ENCODE peak calls at places on chromosomes 6 and 20, in ten cellular contexts. One of them, this sample, is unnamed.

GRCh38 chr6:13484138-13484708 is 3.2 kb downstream of the GFOD1 start:
- DNase-seq in OCI-LY7: no peak
- DNase-seq in tibial nerve: no peak
- DNase-seq in HL-60: no peak
- DNase-seq in upper lobe of right lung: no peak
- DNase-seq in GM12865: peak
- DNase-seq in esophagus squamous epithelium: no peak
- DNase-seq in heart left ventricle: no peak
- DNase-seq in IMR-90: no peak
- DNase-seq in HFF-Myc: no peak
- DNase-seq in this sample: no peak

GRCh38 chr20:40481743-40482458 is 207.1 kb downstream of the MAFB start:
- DNase-seq in OCI-LY7: no peak
- DNase-seq in tibial nerve: no peak
- DNase-seq in HL-60: no peak
- DNase-seq in upper lobe of right lung: no peak
- DNase-seq in GM12865: no peak
- DNase-seq in esophagus squamous epithelium: no peak
- DNase-seq in heart left ventricle: no peak
- DNase-seq in IMR-90: no peak
- DNase-seq in HFF-Myc: no peak
- DNase-seq in this sample: no peak

GRCh38 chr6:69489970-69490369 is 306.8 kb downstream of the LMBRD1 start:
- DNase-seq in OCI-LY7: no peak
- DNase-seq in tibial nerve: no peak
- DNase-seq in HL-60: no peak
- DNase-seq in upper lobe of right lung: no peak
- DNase-seq in GM12865: no peak
- DNase-seq in esophagus squamous epithelium: no peak
- DNase-seq in heart left ventricle: no peak
- DNase-seq in IMR-90: no peak
- DNase-seq in HFF-Myc: no peak
- DNase-seq in this sample: no peak

GRCh38 chr6:128112494-128112893 is 211.6 kb upstream of the THEMIS start:
- DNase-seq in OCI-LY7: no peak
- DNase-seq in tibial nerve: no peak
- DNase-seq in HL-60: no peak
- DNase-seq in upper lobe of right lung: no peak
- DNase-seq in GM12865: no peak
- DNase-seq in esophagus squamous epithelium: no peak
- DNase-seq in heart left ventricle: no peak
- DNase-seq in IMR-90: peak
- DNase-seq in HFF-Myc: no peak
- DNase-seq in this sample: no peak

GRCh38 chr6:18562726-18563125 is 175.6 kb downstream of the RNF144B start:
- DNase-seq in OCI-LY7: no peak
- DNase-seq in tibial nerve: no peak
- DNase-seq in HL-60: no peak
- DNase-seq in upper lobe of right lung: no peak
- DNase-seq in GM12865: no peak
- DNase-seq in esophagus squamous epithelium: no peak
- DNase-seq in heart left ventricle: no peak
- DNase-seq in IMR-90: no peak
- DNase-seq in HFF-Myc: no peak
- DNase-seq in this sample: no peak

GRCh38 chr20:15930324-15931305 is 642.6 kb downstream of the KIF16B start:
- DNase-seq in OCI-LY7: peak
- DNase-seq in tibial nerve: peak
- DNase-seq in HL-60: no peak
- DNase-seq in upper lobe of right lung: no peak
- DNase-seq in GM12865: peak
- DNase-seq in esophagus squamous epithelium: no peak
- DNase-seq in heart left ventricle: no peak
- DNase-seq in IMR-90: peak
- DNase-seq in HFF-Myc: no peak
- DNase-seq in this sample: no peak

GRCh38 chr6:34539181-34539580 is 16.9 kb downstream of the SPDEF start:
- DNase-seq in OCI-LY7: no peak
- DNase-seq in tibial nerve: no peak
- DNase-seq in HL-60: no peak
- DNase-seq in upper lobe of right lung: no peak
- DNase-seq in GM12865: no peak
- DNase-seq in esophagus squamous epithelium: no peak
- DNase-seq in heart left ventricle: no peak
- DNase-seq in IMR-90: no peak
- DNase-seq in HFF-Myc: no peak
- DNase-seq in this sample: no peak

GRCh38 chr6:140046030-140046632 is 671.7 kb upstream of the CITED2 start:
- DNase-seq in OCI-LY7: no peak
- DNase-seq in tibial nerve: no peak
- DNase-seq in HL-60: peak
- DNase-seq in upper lobe of right lung: no peak
- DNase-seq in GM12865: no peak
- DNase-seq in esophagus squamous epithelium: no peak
- DNase-seq in heart left ventricle: no peak
- DNase-seq in IMR-90: no peak
- DNase-seq in HFF-Myc: no peak
- DNase-seq in this sample: no peak

GRCh38 chr6:91506509-91506908 is 919.6 kb upstream of the MAP3K7 start:
- DNase-seq in OCI-LY7: no peak
- DNase-seq in tibial nerve: no peak
- DNase-seq in HL-60: no peak
- DNase-seq in upper lobe of right lung: no peak
- DNase-seq in GM12865: no peak
- DNase-seq in esophagus squamous epithelium: no peak
- DNase-seq in heart left ventricle: no peak
- DNase-seq in IMR-90: no peak
- DNase-seq in HFF-Myc: no peak
- DNase-seq in this sample: no peak

GRCh38 chr6:93040375-93040774 is 379.0 kb downstream of the EPHA7 start:
- DNase-seq in OCI-LY7: no peak
- DNase-seq in tibial nerve: no peak
- DNase-seq in HL-60: no peak
- DNase-seq in upper lobe of right lung: no peak
- DNase-seq in GM12865: no peak
- DNase-seq in esophagus squamous epithelium: no peak
- DNase-seq in heart left ventricle: no peak
- DNase-seq in IMR-90: no peak
- DNase-seq in HFF-Myc: no peak
- DNase-seq in this sample: no peak

GRCh38 chr6:146190581-146190980 is 161.7 kb downstream of the GRM1 start:
- DNase-seq in OCI-LY7: no peak
- DNase-seq in tibial nerve: no peak
- DNase-seq in HL-60: no peak
- DNase-seq in upper lobe of right lung: no peak
- DNase-seq in GM12865: no peak
- DNase-seq in esophagus squamous epithelium: no peak
- DNase-seq in heart left ventricle: no peak
- DNase-seq in IMR-90: no peak
- DNase-seq in HFF-Myc: no peak
- DNase-seq in this sample: no peak

GRCh38 chr6:7414811-7415210 is 25.2 kb downstream of the RIOK1 start:
- DNase-seq in OCI-LY7: no peak
- DNase-seq in tibial nerve: no peak
- DNase-seq in HL-60: no peak
- DNase-seq in upper lobe of right lung: no peak
- DNase-seq in GM12865: no peak
- DNase-seq in esophagus squamous epithelium: no peak
- DNase-seq in heart left ventricle: no peak
- DNase-seq in IMR-90: peak
- DNase-seq in HFF-Myc: no peak
- DNase-seq in this sample: no peak

DNA sequence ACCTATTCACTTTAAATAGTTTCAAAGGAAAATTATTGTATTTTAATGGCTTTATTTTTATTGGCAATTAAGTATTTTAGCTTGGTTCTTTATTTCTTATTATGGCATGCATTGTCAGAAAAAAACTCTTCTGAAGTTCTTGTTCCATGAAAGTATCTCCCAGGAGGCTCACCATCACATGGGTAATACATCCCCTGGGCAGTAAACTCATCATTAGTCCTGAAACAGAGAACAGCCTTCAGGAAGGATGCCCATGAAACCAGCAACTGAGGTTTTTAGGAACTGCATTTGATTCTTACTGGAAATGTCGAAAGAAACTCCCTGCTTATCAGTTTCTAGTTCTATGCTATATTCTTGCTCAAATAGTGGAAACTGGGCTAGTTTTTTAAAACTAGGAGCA is 81.7 kb downstream of the RTN4IP1 start:
- DNase-seq in OCI-LY7: no peak
- DNase-seq in tibial nerve: no peak
- DNase-seq in HL-60: no peak
- DNase-seq in upper lobe of right lung: no peak
- DNase-seq in GM12865: no peak
- DNase-seq in esophagus squamous epithelium: no peak
- DNase-seq in heart left ventricle: no peak
- DNase-seq in IMR-90: no peak
- DNase-seq in HFF-Myc: no peak
- DNase-seq in this sample: no peak
- H3K4me3 ChIP-seq in OCI-LY7: peak
- H3K4me3 ChIP-seq in tibial nerve: no peak
- H3K4me3 ChIP-seq in HL-60: no peak
- H3K4me3 ChIP-seq in upper lobe of right lung: no peak
- H3K4me3 ChIP-seq in GM12865: no peak
- H3K4me3 ChIP-seq in esophagus squamous epithelium: no peak
- H3K4me3 ChIP-seq in heart left ventricle: no peak
- H3K4me3 ChIP-seq in IMR-90: no peak
- H3K4me3 ChIP-seq in HFF-Myc: no peak
- H3K4me3 ChIP-seq in this sample: no peak

DNA sequence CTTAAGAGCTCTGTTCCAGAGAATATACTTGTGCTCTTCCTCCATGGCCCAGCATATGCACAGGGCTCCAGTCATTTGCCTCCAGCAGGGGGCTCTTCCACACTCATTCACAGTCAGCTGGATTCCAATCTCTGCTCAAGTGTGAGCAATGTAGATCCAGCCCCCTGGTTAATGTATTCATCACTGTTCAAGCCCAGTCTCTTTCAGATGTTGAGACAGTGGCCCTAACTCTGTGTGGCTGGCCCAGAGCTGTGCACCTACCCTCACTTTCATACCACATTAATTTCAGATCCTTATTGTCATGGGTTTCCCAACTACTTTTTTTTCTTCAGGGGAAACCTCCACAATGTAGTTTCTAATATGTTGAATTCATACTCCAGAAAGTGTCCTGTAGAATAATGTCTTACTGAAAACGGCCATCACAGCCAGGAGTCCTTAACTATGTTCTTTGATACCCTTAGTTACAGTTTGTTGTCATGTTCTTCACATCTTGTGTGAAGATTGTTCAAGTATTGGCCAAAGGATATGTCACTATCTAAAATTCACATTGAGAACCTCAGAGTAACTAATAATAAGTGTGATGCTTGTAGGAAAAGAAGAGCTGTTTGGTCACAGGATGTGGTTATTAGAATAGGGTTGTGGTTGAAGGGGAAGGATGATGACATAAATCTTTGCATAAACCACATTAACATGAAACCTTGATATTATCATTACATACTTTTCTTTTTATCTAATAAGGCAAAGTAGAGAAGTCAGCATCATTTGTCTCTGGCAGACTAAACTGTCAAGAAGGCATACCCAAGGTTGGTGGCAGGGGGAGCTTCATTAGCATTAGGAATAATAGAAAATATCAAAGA is 14.4 kb upstream of the HLA-DQA1 start:
- DNase-seq in OCI-LY7: peak
- DNase-seq in tibial nerve: peak
- DNase-seq in HL-60: peak
- DNase-seq in upper lobe of right lung: no peak
- DNase-seq in GM12865: peak
- DNase-seq in esophagus squamous epithelium: no peak
- DNase-seq in heart left ventricle: no peak
- DNase-seq in IMR-90: peak
- DNase-seq in HFF-Myc: peak
- DNase-seq in this sample: peak
- TF ChIP-seq CTCF in OCI-LY7: peak
- TF ChIP-seq CTCF in tibial nerve: no peak
- TF ChIP-seq CTCF in HL-60: no peak
- TF ChIP-seq CTCF in upper lobe of right lung: peak
- TF ChIP-seq CTCF in GM12865: peak
- TF ChIP-seq CTCF in esophagus squamous epithelium: no peak
- TF ChIP-seq CTCF in heart left ventricle: peak
- TF ChIP-seq CTCF in IMR-90: peak
- TF ChIP-seq CTCF in HFF-Myc: peak
- TF ChIP-seq CTCF in this sample: no peak

GRCh38 chr6:64522859-64523258 is 887.3 kb downstream of the PHF3 start:
- DNase-seq in OCI-LY7: no peak
- DNase-seq in tibial nerve: no peak
- DNase-seq in HL-60: no peak
- DNase-seq in upper lobe of right lung: no peak
- DNase-seq in GM12865: no peak
- DNase-seq in esophagus squamous epithelium: no peak
- DNase-seq in heart left ventricle: no peak
- DNase-seq in IMR-90: no peak
- DNase-seq in HFF-Myc: no peak
- DNase-seq in this sample: no peak

DNA sequence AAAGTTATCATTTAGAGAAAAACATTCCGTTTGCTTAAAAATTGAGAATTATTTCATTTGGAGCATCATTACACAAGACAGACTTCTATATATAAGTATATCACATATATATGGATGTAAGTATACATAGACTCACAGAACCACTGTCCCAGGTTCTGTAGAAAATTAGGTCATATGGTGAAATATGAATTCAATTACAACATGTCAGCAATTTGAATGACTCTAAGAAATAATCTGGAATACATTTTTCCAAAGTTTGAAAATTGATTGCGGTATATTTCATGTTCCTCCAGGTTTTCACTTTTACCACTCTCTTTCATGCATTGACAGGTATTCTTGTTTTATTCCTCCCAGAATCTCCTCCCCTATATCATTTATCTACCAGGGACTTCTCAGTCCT is 892.3 kb downstream of the PHF3 start:
- DNase-seq in OCI-LY7: no peak
- DNase-seq in tibial nerve: no peak
- DNase-seq in HL-60: no peak
- DNase-seq in upper lobe of right lung: no peak
- DNase-seq in GM12865: no peak
- DNase-seq in esophagus squamous epithelium: no peak
- DNase-seq in heart left ventricle: no peak
- DNase-seq in IMR-90: no peak
- DNase-seq in HFF-Myc: no peak
- DNase-seq in this sample: no peak
- H3K4me3 ChIP-seq in OCI-LY7: no peak
- H3K4me3 ChIP-seq in tibial nerve: no peak
- H3K4me3 ChIP-seq in HL-60: no peak
- H3K4me3 ChIP-seq in upper lobe of right lung: no peak
- H3K4me3 ChIP-seq in GM12865: no peak
- H3K4me3 ChIP-seq in esophagus squamous epithelium: no peak
- H3K4me3 ChIP-seq in heart left ventricle: no peak
- H3K4me3 ChIP-seq in IMR-90: no peak
- H3K4me3 ChIP-seq in HFF-Myc: no peak
- H3K4me3 ChIP-seq in this sample: no peak

DNA sequence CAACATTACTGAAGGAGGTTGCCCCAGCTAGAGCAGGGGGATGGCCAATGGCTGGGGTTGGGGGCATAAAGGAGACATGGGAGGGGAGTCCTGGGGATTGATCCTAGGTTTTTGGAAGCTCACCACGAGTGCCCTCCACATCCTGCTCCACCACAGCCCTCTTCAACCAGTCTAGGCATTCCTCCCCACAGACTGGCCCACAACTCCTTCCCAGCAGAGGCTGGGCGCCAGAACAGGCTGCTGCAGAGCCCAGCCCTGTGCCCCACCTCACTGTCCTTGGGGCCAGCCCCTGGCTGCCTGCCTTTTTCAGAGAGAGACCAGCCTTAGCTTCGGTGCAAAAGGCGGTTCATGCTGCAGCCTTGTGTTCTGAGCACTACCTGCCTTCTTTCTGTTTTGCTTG is 16.4 kb downstream of the RPP40 start:
- DNase-seq in OCI-LY7: no peak
- DNase-seq in tibial nerve: no peak
- DNase-seq in HL-60: no peak
- DNase-seq in upper lobe of right lung: no peak
- DNase-seq in GM12865: no peak
- DNase-seq in esophagus squamous epithelium: no peak
- DNase-seq in heart left ventricle: no peak
- DNase-seq in IMR-90: no peak
- DNase-seq in HFF-Myc: no peak
- DNase-seq in this sample: no peak
- TF ChIP-seq CTCF in OCI-LY7: no peak
- TF ChIP-seq CTCF in tibial nerve: no peak
- TF ChIP-seq CTCF in HL-60: no peak
- TF ChIP-seq CTCF in upper lobe of right lung: no peak
- TF ChIP-seq CTCF in GM12865: no peak
- TF ChIP-seq CTCF in esophagus squamous epithelium: no peak
- TF ChIP-seq CTCF in heart left ventricle: no peak
- TF ChIP-seq CTCF in IMR-90: no peak
- TF ChIP-seq CTCF in HFF-Myc: no peak
- TF ChIP-seq CTCF in this sample: no peak